ENCODE peak calls at places on chromosomes 16 and 17, in four cellular contexts. One of them, this sample, is unnamed.

GRCh38 chr17:72517413-72518237 is 396.8 kb downstream of the SOX9 start:
- DNase-seq in fibroblast of lung: peak; percentile 45
- DNase-seq in esophagus squamous epithelium: no peak
- DNase-seq in cardiac muscle cell: no peak
- DNase-seq in this sample: no peak

GRCh38 chr17:31308372-31308905 is 5.4 kb downstream of the EVI2B start:
- DNase-seq in fibroblast of lung: no peak
- DNase-seq in esophagus squamous epithelium: no peak
- DNase-seq in cardiac muscle cell: no peak
- DNase-seq in this sample: no peak

GRCh38 chr17:80164185-80164584 is 5.6 kb upstream of the CARD14 start:
- DNase-seq in fibroblast of lung: no peak
- DNase-seq in cardiac muscle cell: no peak
- DNase-seq in esophagus squamous epithelium: no peak
- DNase-seq in this sample: no peak

GRCh38 chr16:9844361-9844760 is 337.9 kb downstream of the GRIN2A start:
- DNase-seq in cardiac muscle cell: no peak
- DNase-seq in esophagus squamous epithelium: no peak
- DNase-seq in fibroblast of lung: peak; percentile 75
- DNase-seq in this sample: peak; percentile 91

GRCh38 chr17:19386276-19386863 is 620 bp downstream of the MFAP4 start:
- DNase-seq in cardiac muscle cell: no peak
- DNase-seq in esophagus squamous epithelium: no peak
- DNase-seq in fibroblast of lung: peak; percentile 82
- DNase-seq in this sample: peak; percentile 93

GRCh38 chr17:64134996-64135395 is 5.1 kb upstream of the ERN1 start:
- DNase-seq in cardiac muscle cell: no peak
- DNase-seq in fibroblast of lung: no peak
- DNase-seq in esophagus squamous epithelium: no peak
- DNase-seq in this sample: no peak

GRCh38 chr16:19330801-19331484 is 45.4 kb downstream of the CLEC19A start:
- DNase-seq in fibroblast of lung: peak; percentile 74
- DNase-seq in cardiac muscle cell: no peak
- DNase-seq in esophagus squamous epithelium: no peak
- DNase-seq in this sample: peak; percentile 21

GRCh38 chr17:78597923-78598545 is 20.8 kb upstream of the DNAH17 start:
- DNase-seq in esophagus squamous epithelium: no peak
- DNase-seq in cardiac muscle cell: no peak
- DNase-seq in fibroblast of lung: peak; percentile 74
- DNase-seq in this sample: peak; percentile 70

GRCh38 chr17:79089720-79090502 is 15.3 kb downstream of the ENGASE start:
- DNase-seq in esophagus squamous epithelium: no peak
- DNase-seq in fibroblast of lung: no peak
- DNase-seq in cardiac muscle cell: no peak
- DNase-seq in this sample: no peak

GRCh38 chr17:58387834-58388233 is 29.5 kb downstream of the RNF43 start:
- DNase-seq in fibroblast of lung: no peak
- DNase-seq in esophagus squamous epithelium: no peak
- DNase-seq in cardiac muscle cell: no peak
- DNase-seq in this sample: no peak

GRCh38 chr17:67671492-67671891 is 46.2 kb upstream of the NOL11 start:
- DNase-seq in esophagus squamous epithelium: no peak
- DNase-seq in cardiac muscle cell: no peak
- DNase-seq in fibroblast of lung: peak; percentile 11
- DNase-seq in this sample: no peak

GRCh38 chr16:17555176-17555575 is 84.4 kb upstream of the XYLT1 start:
- DNase-seq in esophagus squamous epithelium: no peak
- DNase-seq in cardiac muscle cell: no peak
- DNase-seq in fibroblast of lung: peak; percentile 95
- DNase-seq in this sample: peak; percentile 68

GRCh38 chr16:82016268-82016667 is 5.0 kb upstream of the SDR42E1 start:
- DNase-seq in cardiac muscle cell: no peak
- DNase-seq in fibroblast of lung: peak; percentile 60
- DNase-seq in esophagus squamous epithelium: no peak
- DNase-seq in this sample: no peak

GRCh38 chr17:35257080-35257701 is 14.3 kb downstream of the SLFN5 start:
- DNase-seq in cardiac muscle cell: no peak
- DNase-seq in esophagus squamous epithelium: no peak
- DNase-seq in fibroblast of lung: peak; percentile 69
- DNase-seq in this sample: peak; percentile 26

GRCh38 chr17:21289902-21290571 is 5.5 kb downstream of the MAP2K3 start:
- DNase-seq in esophagus squamous epithelium: no peak
- DNase-seq in cardiac muscle cell: no peak
- DNase-seq in fibroblast of lung: no peak
- DNase-seq in this sample: no peak

GRCh38 chr17:57649191-57649590 is 95.9 kb downstream of the CCDC182 start:
- DNase-seq in esophagus squamous epithelium: no peak
- DNase-seq in fibroblast of lung: no peak
- DNase-seq in cardiac muscle cell: no peak
- DNase-seq in this sample: no peak

GRCh38 chr16:83928341-83929055 is 24.5 kb upstream of the OSGIN1 start:
- DNase-seq in fibroblast of lung: peak; percentile 72
- DNase-seq in cardiac muscle cell: no peak
- DNase-seq in esophagus squamous epithelium: no peak
- DNase-seq in this sample: peak; percentile 74

GRCh38 chr17:57477483-57478357 is 221.4 kb downstream of the MSI2 start:
- DNase-seq in fibroblast of lung: no peak
- DNase-seq in cardiac muscle cell: no peak
- DNase-seq in esophagus squamous epithelium: no peak
- DNase-seq in this sample: no peak

GRCh38 chr16:85634747-85635544 is 21.8 kb downstream of the GSE1 start:
- DNase-seq in fibroblast of lung: no peak
- DNase-seq in cardiac muscle cell: no peak
- DNase-seq in esophagus squamous epithelium: no peak
- DNase-seq in this sample: no peak

GRCh38 chr17:49564638-49565037 is 11.0 kb upstream of the NXPH3 start:
- DNase-seq in fibroblast of lung: no peak
- DNase-seq in esophagus squamous epithelium: no peak
- DNase-seq in cardiac muscle cell: no peak
- DNase-seq in this sample: no peak

GRCh38 chr17:64765191-64765889 is 103.2 kb upstream of the SMURF2 start:
- DNase-seq in fibroblast of lung: no peak
- DNase-seq in cardiac muscle cell: no peak
- DNase-seq in esophagus squamous epithelium: no peak
- DNase-seq in this sample: no peak

GRCh38 chr17:28406478-28406824 is 439 bp upstream of the SLC46A1 start:
- DNase-seq in fibroblast of lung: no peak
- DNase-seq in cardiac muscle cell: no peak
- DNase-seq in esophagus squamous epithelium: no peak
- DNase-seq in this sample: no peak

GRCh38 chr17:29566473-29567361 is at the start of gene ABHD15:
- DNase-seq in fibroblast of lung: peak; percentile 65
- DNase-seq in cardiac muscle cell: peak; percentile 87
- DNase-seq in esophagus squamous epithelium: no peak
- DNase-seq in this sample: peak; percentile 80

GRCh38 chr16:86298166-86299131 is 211.9 kb upstream of the FOXF1 start:
- DNase-seq in cardiac muscle cell: no peak
- DNase-seq in esophagus squamous epithelium: no peak
- DNase-seq in fibroblast of lung: peak; percentile 51
- DNase-seq in this sample: peak; percentile 49

GRCh38 chr17:17752822-17753448 is 71.7 kb downstream of the RAI1 start:
- DNase-seq in fibroblast of lung: no peak
- DNase-seq in cardiac muscle cell: no peak
- DNase-seq in esophagus squamous epithelium: no peak
- DNase-seq in this sample: no peak

GRCh38 chr17:60145006-60145935 is 4.5 kb upstream of the CA4 start:
- DNase-seq in fibroblast of lung: no peak
- DNase-seq in cardiac muscle cell: no peak
- DNase-seq in esophagus squamous epithelium: no peak
- DNase-seq in this sample: no peak

GRCh38 chr17:35540589-35541404 is 3.3 kb upstream of the SLFN12L start:
- DNase-seq in fibroblast of lung: peak; percentile 15
- DNase-seq in esophagus squamous epithelium: peak; percentile 16
- DNase-seq in cardiac muscle cell: no peak
- DNase-seq in this sample: peak; percentile 33

GRCh38 chr17:81685108-81685507 is 1.3 kb downstream of the HGS start:
- DNase-seq in fibroblast of lung: peak; percentile 76
- DNase-seq in cardiac muscle cell: no peak
- DNase-seq in esophagus squamous epithelium: no peak
- DNase-seq in this sample: peak; percentile 83

GRCh38 chr16:21598676-21599157 is 660 bp upstream of the METTL9 start:
- DNase-seq in cardiac muscle cell: no peak
- DNase-seq in fibroblast of lung: no peak
- DNase-seq in esophagus squamous epithelium: no peak
- DNase-seq in this sample: peak; percentile 31

GRCh38 chr17:40502716-40503115 is 1.3 kb upstream of the TNS4 start:
- DNase-seq in fibroblast of lung: no peak
- DNase-seq in esophagus squamous epithelium: no peak
- DNase-seq in cardiac muscle cell: no peak
- DNase-seq in this sample: no peak

GRCh38 chr16:28873543-28874201 is 4.6 kb upstream of the ATP2A1 start:
- DNase-seq in cardiac muscle cell: no peak
- DNase-seq in fibroblast of lung: no peak
- DNase-seq in esophagus squamous epithelium: no peak
- DNase-seq in this sample: peak; percentile 44

GRCh38 chr17:36148559-36149295 is 27.7 kb downstream of the TBC1D3B start:
- DNase-seq in esophagus squamous epithelium: no peak
- DNase-seq in cardiac muscle cell: peak; percentile 74
- DNase-seq in fibroblast of lung: peak; percentile 27
- DNase-seq in this sample: peak; percentile 60

GRCh38 chr16:4293822-4294457 is 21.1 kb upstream of the TFAP4 start:
- DNase-seq in fibroblast of lung: peak; percentile 87
- DNase-seq in esophagus squamous epithelium: no peak
- DNase-seq in cardiac muscle cell: peak; percentile 91
- DNase-seq in this sample: peak; percentile 91
- H3K4me3 ChIP-seq in fibroblast of lung: no peak overlapping the region
- H3K4me3 ChIP-seq in esophagus squamous epithelium: no peak overlapping the region
- H3K4me3 ChIP-seq in cardiac muscle cell: peak overlapping the region; percentile 10
- H3K4me3 ChIP-seq in this sample: no peak overlapping the region

DNA sequence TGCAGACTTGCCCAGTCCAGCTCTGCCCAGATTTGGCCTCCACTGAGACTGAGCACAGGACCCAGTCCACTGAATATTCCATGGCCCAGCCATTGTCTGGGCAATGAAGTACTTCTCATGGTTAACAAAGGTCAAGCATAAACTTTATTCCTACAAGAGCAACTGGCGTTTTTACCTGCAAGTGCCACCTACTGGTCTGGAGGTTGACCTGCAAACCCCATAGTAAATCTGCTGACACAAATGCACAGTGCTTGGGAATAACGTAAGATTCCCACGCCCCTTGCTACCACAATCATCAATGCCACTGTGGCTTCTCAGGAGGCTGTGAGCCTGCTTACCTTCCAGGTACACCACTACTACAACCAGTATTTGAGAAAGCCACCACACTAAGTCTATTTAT is 170.2 kb downstream of the CEP112 start:
- DNase-seq in cardiac muscle cell: no peak
- DNase-seq in fibroblast of lung: no peak
- DNase-seq in esophagus squamous epithelium: no peak
- DNase-seq in this sample: no peak
- TF ChIP-seq CTCF in cardiac muscle cell: no peak
- TF ChIP-seq CTCF in fibroblast of lung: no peak
- TF ChIP-seq CTCF in esophagus squamous epithelium: no peak
- TF ChIP-seq CTCF in this sample: no peak

GRCh38 chr17:74745548-74746177 is 2.8 kb upstream of the NHERF1 start:
- DNase-seq in fibroblast of lung: no peak
- DNase-seq in esophagus squamous epithelium: no peak
- DNase-seq in cardiac muscle cell: no peak
- DNase-seq in this sample: no peak
- H3K4me3 ChIP-seq in fibroblast of lung: no peak overlapping the region
- H3K4me3 ChIP-seq in esophagus squamous epithelium: no peak overlapping the region
- H3K4me3 ChIP-seq in cardiac muscle cell: no peak overlapping the region
- H3K4me3 ChIP-seq in this sample: no peak overlapping the region

DNA sequence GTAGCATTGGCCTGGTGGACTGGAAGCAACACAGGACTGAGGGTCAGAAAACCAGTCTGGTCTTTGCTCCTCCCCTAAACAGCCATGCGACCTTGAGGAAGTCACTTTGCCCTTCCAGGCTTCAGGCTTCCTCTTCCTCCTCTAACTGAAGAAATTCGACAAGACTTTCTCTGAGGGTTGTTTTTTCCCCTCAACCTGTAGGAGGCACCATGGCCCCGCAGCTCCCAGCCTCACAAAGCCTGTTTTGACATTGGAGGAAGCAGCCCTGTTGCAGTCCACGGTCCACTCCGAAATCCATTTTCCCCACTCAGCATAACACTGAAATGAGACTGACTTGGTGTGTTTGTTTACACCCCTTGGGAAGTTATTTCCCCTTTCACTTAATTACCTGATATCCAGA is 41.2 kb upstream of the PIRT start:
- DNase-seq in fibroblast of lung: no peak
- DNase-seq in cardiac muscle cell: peak; percentile 61
- DNase-seq in esophagus squamous epithelium: no peak
- DNase-seq in this sample: no peak
- TF ChIP-seq CTCF in fibroblast of lung: no peak
- TF ChIP-seq CTCF in cardiac muscle cell: peak; percentile 16
- TF ChIP-seq CTCF in esophagus squamous epithelium: peak; percentile 41
- TF ChIP-seq CTCF in this sample: no peak

GRCh38 chr16:3161235-3162018 is 26.6 kb upstream of the OR1F1 start:
- DNase-seq in cardiac muscle cell: no peak
- DNase-seq in fibroblast of lung: no peak
- DNase-seq in esophagus squamous epithelium: no peak
- DNase-seq in this sample: no peak
- H3K4me3 ChIP-seq in cardiac muscle cell: no peak overlapping the region
- H3K4me3 ChIP-seq in fibroblast of lung: no peak overlapping the region
- H3K4me3 ChIP-seq in esophagus squamous epithelium: no peak overlapping the region
- H3K4me3 ChIP-seq in this sample: no peak overlapping the region

GRCh38 chr17:55443904-55444303 is 22.3 kb upstream of the MMD start:
- DNase-seq in esophagus squamous epithelium: no peak
- DNase-seq in fibroblast of lung: no peak
- DNase-seq in cardiac muscle cell: no peak
- DNase-seq in this sample: no peak
- TF ChIP-seq CTCF in esophagus squamous epithelium: no peak
- TF ChIP-seq CTCF in fibroblast of lung: no peak
- TF ChIP-seq CTCF in cardiac muscle cell: no peak
- TF ChIP-seq CTCF in this sample: no peak

DNA sequence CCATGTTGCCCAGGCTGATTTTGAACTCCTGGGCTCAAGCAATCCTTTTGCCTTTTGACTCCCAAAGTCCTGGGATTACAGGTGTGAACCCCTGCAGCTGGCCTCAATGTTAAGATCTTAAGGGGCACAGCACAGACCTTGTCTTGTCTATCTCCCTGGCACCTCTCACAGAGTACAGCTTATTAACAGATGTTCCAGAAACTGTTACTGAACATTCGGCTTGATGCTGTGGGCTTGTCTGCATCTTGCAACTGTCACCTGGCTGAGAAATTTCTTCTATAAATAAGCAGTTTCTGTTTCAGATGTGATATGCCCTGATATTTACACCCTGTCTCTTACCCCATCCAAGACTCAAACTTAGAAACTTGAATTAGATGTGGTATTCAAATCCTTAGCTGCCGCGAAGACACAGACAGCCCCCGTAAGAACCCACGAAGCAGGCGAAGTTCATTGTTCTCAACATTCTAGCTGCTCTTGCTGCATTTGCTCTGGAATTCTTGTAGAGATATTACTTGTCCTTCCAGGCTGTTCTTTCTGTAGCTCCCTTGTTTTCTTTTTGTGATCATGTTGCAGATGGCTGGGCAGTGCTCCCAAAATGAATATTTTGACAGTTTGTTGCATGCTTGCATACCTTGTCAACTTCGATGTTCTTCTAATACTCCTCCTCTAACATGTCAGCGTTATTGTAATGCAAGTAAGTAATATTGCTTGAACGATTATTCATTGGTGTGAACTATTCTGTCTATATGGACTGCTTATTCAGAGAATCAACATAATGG is at the start of gene TNFRSF17:
- DNase-seq in cardiac muscle cell: no peak
- DNase-seq in esophagus squamous epithelium: no peak
- DNase-seq in fibroblast of lung: peak; percentile 12
- DNase-seq in this sample: peak; percentile 62
- H3K4me3 ChIP-seq in cardiac muscle cell: no peak within 1 kb of the TSS
- H3K4me3 ChIP-seq in esophagus squamous epithelium: no peak within 1 kb of the TSS
- H3K4me3 ChIP-seq in fibroblast of lung: no peak within 1 kb of the TSS
- H3K4me3 ChIP-seq in this sample: no peak within 1 kb of the TSS

This sample was measured in foreskin fibroblast.